ENCODE peak calls at places on chromosome 12, in eight cellular contexts. One of them, this sample, is unnamed.

GRCh38 chr12:23084236-23084995 is 459.4 kb downstream of the ETNK1 start:
- DNase-seq in left ventricle myocardium inferior: no peak
- DNase-seq in kidney epithelial cell: peak; percentile 84
- DNase-seq in pancreas: no peak
- DNase-seq in AG09309: no peak
- DNase-seq in vagina: no peak
- DNase-seq in CD4-positive, alpha-beta T cell: no peak
- DNase-seq in astrocyte: peak; percentile 99
- DNase-seq in this sample: peak; percentile 53

GRCh38 chr12:52949413-52950331 is 754 bp downstream of the KRT18 start:
- DNase-seq in left ventricle myocardium inferior: no peak
- DNase-seq in kidney epithelial cell: peak; percentile 94
- DNase-seq in pancreas: peak; percentile 84
- DNase-seq in AG09309: no peak
- DNase-seq in vagina: no peak
- DNase-seq in CD4-positive, alpha-beta T cell: no peak
- DNase-seq in astrocyte: peak; percentile 95
- DNase-seq in this sample: no peak

GRCh38 chr12:132277374-132277801 is 52.0 kb downstream of the GALNT9 start:
- DNase-seq in left ventricle myocardium inferior: no peak
- DNase-seq in kidney epithelial cell: no peak
- DNase-seq in pancreas: no peak
- DNase-seq in AG09309: no peak
- DNase-seq in vagina: no peak
- DNase-seq in CD4-positive, alpha-beta T cell: no peak
- DNase-seq in astrocyte: no peak
- DNase-seq in this sample: no peak

GRCh38 chr12:28958553-28959195 is 190.4 kb upstream of the FAR2 start:
- DNase-seq in left ventricle myocardium inferior: no peak
- DNase-seq in kidney epithelial cell: no peak
- DNase-seq in pancreas: no peak
- DNase-seq in AG09309: no peak
- DNase-seq in vagina: no peak
- DNase-seq in CD4-positive, alpha-beta T cell: no peak
- DNase-seq in astrocyte: peak; percentile 77
- DNase-seq in this sample: no peak

GRCh38 chr12:131688131-131688844 is 22.6 kb upstream of the SFSWAP start:
- DNase-seq in left ventricle myocardium inferior: no peak
- DNase-seq in kidney epithelial cell: no peak
- DNase-seq in pancreas: no peak
- DNase-seq in AG09309: no peak
- DNase-seq in vagina: no peak
- DNase-seq in CD4-positive, alpha-beta T cell: no peak
- DNase-seq in astrocyte: no peak
- DNase-seq in this sample: no peak

GRCh38 chr12:106953352-106954260 is 2.1 kb upstream of the TMEM263 start:
- DNase-seq in left ventricle myocardium inferior: no peak
- DNase-seq in kidney epithelial cell: no peak
- DNase-seq in pancreas: no peak
- DNase-seq in AG09309: no peak
- DNase-seq in vagina: no peak
- DNase-seq in CD4-positive, alpha-beta T cell: no peak
- DNase-seq in astrocyte: peak; percentile 26
- DNase-seq in this sample: no peak

GRCh38 chr12:78226763-78227162 is 396.1 kb downstream of the NAV3 start:
- DNase-seq in left ventricle myocardium inferior: no peak
- DNase-seq in kidney epithelial cell: no peak
- DNase-seq in pancreas: no peak
- DNase-seq in AG09309: no peak
- DNase-seq in vagina: no peak
- DNase-seq in CD4-positive, alpha-beta T cell: no peak
- DNase-seq in astrocyte: no peak
- DNase-seq in this sample: no peak

GRCh38 chr12:44247588-44247987 is 411.7 kb downstream of the TMEM117 start:
- DNase-seq in left ventricle myocardium inferior: no peak
- DNase-seq in kidney epithelial cell: no peak
- DNase-seq in pancreas: no peak
- DNase-seq in AG09309: no peak
- DNase-seq in vagina: no peak
- DNase-seq in CD4-positive, alpha-beta T cell: no peak
- DNase-seq in astrocyte: no peak
- DNase-seq in this sample: no peak

GRCh38 chr12:9674226-9674590 is 4.7 kb downstream of the CLEC2D start:
- DNase-seq in left ventricle myocardium inferior: no peak
- DNase-seq in kidney epithelial cell: no peak
- DNase-seq in pancreas: no peak
- DNase-seq in AG09309: no peak
- DNase-seq in vagina: no peak
- DNase-seq in CD4-positive, alpha-beta T cell: no peak
- DNase-seq in astrocyte: no peak
- DNase-seq in this sample: no peak

GRCh38 chr12:106074706-106075392 is 63.9 kb downstream of the NUAK1 start:
- DNase-seq in left ventricle myocardium inferior: no peak
- DNase-seq in kidney epithelial cell: peak; percentile 77
- DNase-seq in pancreas: no peak
- DNase-seq in AG09309: no peak
- DNase-seq in vagina: peak; percentile 77
- DNase-seq in CD4-positive, alpha-beta T cell: no peak
- DNase-seq in astrocyte: peak; percentile 90
- DNase-seq in this sample: no peak

GRCh38 chr12:49195734-49196133 is 6.9 kb upstream of the TUBA1A start:
- DNase-seq in left ventricle myocardium inferior: no peak
- DNase-seq in kidney epithelial cell: no peak
- DNase-seq in pancreas: no peak
- DNase-seq in AG09309: no peak
- DNase-seq in vagina: no peak
- DNase-seq in CD4-positive, alpha-beta T cell: no peak
- DNase-seq in astrocyte: no peak
- DNase-seq in this sample: no peak

GRCh38 chr12:100473050-100473715 is 483 bp upstream of the NR1H4 start:
- DNase-seq in left ventricle myocardium inferior: no peak
- DNase-seq in kidney epithelial cell: peak; percentile 4
- DNase-seq in pancreas: no peak
- DNase-seq in AG09309: no peak
- DNase-seq in vagina: no peak
- DNase-seq in CD4-positive, alpha-beta T cell: no peak
- DNase-seq in astrocyte: peak; percentile 8
- DNase-seq in this sample: no peak

GRCh38 chr12:100656806-100657205 is 83.3 kb downstream of the GAS2L3 start:
- DNase-seq in left ventricle myocardium inferior: no peak
- DNase-seq in kidney epithelial cell: no peak
- DNase-seq in pancreas: no peak
- DNase-seq in AG09309: no peak
- DNase-seq in vagina: no peak
- DNase-seq in CD4-positive, alpha-beta T cell: no peak
- DNase-seq in astrocyte: no peak
- DNase-seq in this sample: no peak

GRCh38 chr12:26465419-26466097 is 270.2 kb downstream of the SSPN start:
- DNase-seq in left ventricle myocardium inferior: no peak
- DNase-seq in kidney epithelial cell: no peak
- DNase-seq in pancreas: no peak
- DNase-seq in AG09309: no peak
- DNase-seq in vagina: no peak
- DNase-seq in CD4-positive, alpha-beta T cell: no peak
- DNase-seq in astrocyte: peak; percentile 2
- DNase-seq in this sample: no peak
- TF ChIP-seq CTCF in left ventricle myocardium inferior: peak; percentile 35
- TF ChIP-seq CTCF in kidney epithelial cell: peak; percentile 6
- TF ChIP-seq CTCF in pancreas: no peak
- TF ChIP-seq CTCF in AG09309: peak; percentile 13
- TF ChIP-seq CTCF in vagina: no peak
- TF ChIP-seq CTCF in CD4-positive, alpha-beta T cell: no peak
- TF ChIP-seq CTCF in astrocyte: no peak
- TF ChIP-seq CTCF in this sample: no peak

GRCh38 chr12:48105867-48106563 is at the start of gene SENP1:
- DNase-seq in left ventricle myocardium inferior: peak; percentile 90
- DNase-seq in kidney epithelial cell: peak; percentile 25
- DNase-seq in pancreas: peak; percentile 87
- DNase-seq in AG09309: peak; percentile 31
- DNase-seq in vagina: peak; percentile 90
- DNase-seq in CD4-positive, alpha-beta T cell: peak; percentile 85
- DNase-seq in astrocyte: peak; percentile 79
- DNase-seq in this sample: peak; percentile 62
- TF ChIP-seq CTCF in left ventricle myocardium inferior: peak; percentile 56
- TF ChIP-seq CTCF in kidney epithelial cell: peak; percentile 7
- TF ChIP-seq CTCF in pancreas: peak; percentile 13
- TF ChIP-seq CTCF in AG09309: peak; percentile 2
- TF ChIP-seq CTCF in vagina: peak; percentile 31
- TF ChIP-seq CTCF in CD4-positive, alpha-beta T cell: peak; percentile 44
- TF ChIP-seq CTCF in astrocyte: no peak
- TF ChIP-seq CTCF in this sample: no peak

DNA sequence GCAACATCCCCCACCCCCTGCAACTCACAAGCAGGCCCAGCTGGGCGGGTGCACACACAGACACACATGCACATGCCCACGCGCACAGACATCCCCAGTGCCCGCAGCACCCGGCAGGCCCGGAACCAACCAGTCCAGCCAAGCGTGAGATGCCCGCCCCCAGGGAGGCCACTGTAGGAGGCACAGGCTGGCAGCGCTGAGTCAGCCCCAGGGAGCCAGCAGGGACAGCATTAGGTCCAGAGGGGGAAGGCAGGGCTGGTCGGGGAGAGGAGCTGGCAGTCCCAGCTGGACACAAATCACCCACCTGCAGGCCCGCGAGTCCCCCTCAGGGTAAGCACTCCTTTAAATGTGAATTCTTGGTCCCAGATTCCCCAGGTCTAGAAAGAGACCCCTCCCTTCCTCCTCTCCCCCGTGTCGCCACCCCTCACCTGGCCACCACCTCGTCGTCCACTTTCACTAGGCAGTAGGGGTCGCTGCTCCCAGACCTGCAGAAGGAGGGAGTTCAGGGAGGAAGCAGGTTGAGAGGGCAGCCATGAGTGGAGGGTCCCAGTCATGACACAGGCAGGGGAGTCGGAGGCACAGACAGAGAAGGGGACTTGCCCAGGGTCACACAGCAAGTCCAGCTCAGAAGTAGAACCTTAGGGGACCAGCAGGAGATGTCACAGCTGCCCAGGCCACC is 5.0 kb downstream of the RASAL1 start:
- DNase-seq in left ventricle myocardium inferior: no peak
- DNase-seq in kidney epithelial cell: no peak
- DNase-seq in pancreas: no peak
- DNase-seq in AG09309: no peak
- DNase-seq in vagina: no peak
- DNase-seq in CD4-positive, alpha-beta T cell: no peak
- DNase-seq in astrocyte: no peak
- DNase-seq in this sample: no peak
- TF ChIP-seq CTCF in left ventricle myocardium inferior: no peak
- TF ChIP-seq CTCF in kidney epithelial cell: peak; percentile 77
- TF ChIP-seq CTCF in pancreas: no peak
- TF ChIP-seq CTCF in AG09309: no peak
- TF ChIP-seq CTCF in vagina: no peak
- TF ChIP-seq CTCF in CD4-positive, alpha-beta T cell: no peak
- TF ChIP-seq CTCF in astrocyte: no peak
- TF ChIP-seq CTCF in this sample: peak; percentile 5

DNA sequence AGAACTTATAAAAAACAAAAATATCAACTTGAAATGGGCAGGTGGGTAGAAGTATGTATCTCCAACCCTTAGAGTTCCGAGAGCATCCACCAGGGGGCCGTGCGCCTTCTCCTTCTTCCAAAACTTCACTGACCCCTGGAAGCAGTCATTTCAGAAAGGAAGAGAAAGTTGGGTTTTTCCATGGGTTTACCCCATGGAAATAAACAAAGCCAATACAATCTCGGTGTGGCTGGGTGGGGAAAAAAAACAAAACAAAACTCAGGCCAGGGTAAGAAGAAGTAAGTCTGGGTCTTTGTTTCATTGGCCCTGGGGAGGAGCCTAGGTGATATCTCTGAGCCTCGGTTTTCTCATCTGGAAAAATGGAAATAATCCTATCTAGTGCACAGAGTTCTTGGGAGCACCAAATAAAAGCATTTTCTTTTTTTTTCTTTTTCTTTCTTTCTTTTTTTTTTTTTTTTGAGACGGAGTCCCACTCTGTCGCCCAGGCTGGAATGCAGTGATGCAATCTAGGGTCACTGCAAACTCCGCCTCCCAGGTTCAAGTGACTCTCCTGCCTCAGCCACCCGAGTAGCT is 33.6 kb upstream of the HNF1A start:
- DNase-seq in left ventricle myocardium inferior: peak; percentile 25
- DNase-seq in kidney epithelial cell: no peak
- DNase-seq in pancreas: peak; percentile 53
- DNase-seq in AG09309: no peak
- DNase-seq in vagina: no peak
- DNase-seq in CD4-positive, alpha-beta T cell: peak; percentile 60
- DNase-seq in astrocyte: no peak
- DNase-seq in this sample: no peak
- TF ChIP-seq CTCF in left ventricle myocardium inferior: peak; percentile 74
- TF ChIP-seq CTCF in kidney epithelial cell: peak; percentile 82
- TF ChIP-seq CTCF in pancreas: peak; percentile 69
- TF ChIP-seq CTCF in AG09309: peak; percentile 78
- TF ChIP-seq CTCF in vagina: no peak
- TF ChIP-seq CTCF in CD4-positive, alpha-beta T cell: peak; percentile 68
- TF ChIP-seq CTCF in astrocyte: peak; percentile 71
- TF ChIP-seq CTCF in this sample: peak; percentile 78

This sample was measured in AG09319.